ENCODE peak calls at places on chromosomes 2 and 18, in six cellular contexts. One of them, this sample, is unnamed.

GRCh38 chr2:10328667-10329583 is 26.2 kb downstream of the HPCAL1 start:
- DNase-seq in vagina: no peak
- DNase-seq in H54: no peak
- DNase-seq in spleen: no peak
- DNase-seq in heart left ventricle: no peak
- DNase-seq in sigmoid colon: no peak
- DNase-seq in this sample: no peak

GRCh38 chr2:188813315-188813714 is 160.9 kb upstream of the COL3A1 start:
- DNase-seq in spleen: no peak
- DNase-seq in sigmoid colon: no peak
- DNase-seq in H54: no peak
- DNase-seq in heart left ventricle: no peak
- DNase-seq in vagina: no peak
- DNase-seq in this sample: no peak

GRCh38 chr18:21110667-21111350 is 804 bp downstream of the ROCK1 start:
- DNase-seq in vagina: no peak
- DNase-seq in sigmoid colon: peak
- DNase-seq in heart left ventricle: peak
- DNase-seq in H54: no peak
- DNase-seq in spleen: peak
- DNase-seq in this sample: peak

GRCh38 chr2:24454258-24454657 is 36.8 kb upstream of the NCOA1 start:
- DNase-seq in H54: no peak
- DNase-seq in heart left ventricle: no peak
- DNase-seq in sigmoid colon: no peak
- DNase-seq in vagina: no peak
- DNase-seq in spleen: no peak
- DNase-seq in this sample: no peak

GRCh38 chr2:12950957-12951656 is 234.4 kb downstream of the TRIB2 start:
- DNase-seq in H54: no peak
- DNase-seq in vagina: no peak
- DNase-seq in heart left ventricle: no peak
- DNase-seq in spleen: no peak
- DNase-seq in sigmoid colon: no peak
- DNase-seq in this sample: no peak

GRCh38 chr2:215391531-215391930 is 44.3 kb downstream of the FN1 start:
- DNase-seq in sigmoid colon: no peak
- DNase-seq in H54: no peak
- DNase-seq in vagina: no peak
- DNase-seq in spleen: no peak
- DNase-seq in heart left ventricle: no peak
- DNase-seq in this sample: no peak

GRCh38 chr2:12076810-12077209 is 330.4 kb downstream of the LPIN1 start:
- DNase-seq in heart left ventricle: no peak
- DNase-seq in H54: no peak
- DNase-seq in sigmoid colon: no peak
- DNase-seq in vagina: no peak
- DNase-seq in spleen: no peak
- DNase-seq in this sample: no peak

GRCh38 chr2:167509585-167509984 is 621.3 kb downstream of the XIRP2 start:
- DNase-seq in heart left ventricle: no peak
- DNase-seq in spleen: no peak
- DNase-seq in vagina: no peak
- DNase-seq in H54: peak
- DNase-seq in sigmoid colon: no peak
- DNase-seq in this sample: no peak

GRCh38 chr2:25165992-25166618 is 2.3 kb downstream of the POMC start:
- DNase-seq in spleen: peak
- DNase-seq in heart left ventricle: peak
- DNase-seq in sigmoid colon: peak
- DNase-seq in H54: no peak
- DNase-seq in vagina: no peak
- DNase-seq in this sample: peak

GRCh38 chr18:55968550-55968949 is 380.6 kb upstream of the TCF4 start:
- DNase-seq in sigmoid colon: no peak
- DNase-seq in heart left ventricle: no peak
- DNase-seq in spleen: no peak
- DNase-seq in vagina: no peak
- DNase-seq in H54: no peak
- DNase-seq in this sample: no peak

GRCh38 chr2:194854941-194855340 is 802.1 kb upstream of the SLC39A10 start:
- DNase-seq in H54: no peak
- DNase-seq in spleen: peak
- DNase-seq in sigmoid colon: no peak
- DNase-seq in vagina: no peak
- DNase-seq in heart left ventricle: no peak
- DNase-seq in this sample: no peak

GRCh38 chr2:206113148-206113547 is 27.2 kb upstream of the INO80D start:
- DNase-seq in vagina: no peak
- DNase-seq in spleen: no peak
- DNase-seq in heart left ventricle: no peak
- DNase-seq in H54: no peak
- DNase-seq in sigmoid colon: no peak
- DNase-seq in this sample: no peak

GRCh38 chr2:44715671-44716077 is 225.8 kb upstream of the SIX3 start:
- DNase-seq in heart left ventricle: no peak
- DNase-seq in vagina: no peak
- DNase-seq in H54: peak
- DNase-seq in sigmoid colon: no peak
- DNase-seq in spleen: no peak
- DNase-seq in this sample: no peak

GRCh38 chr18:37259711-37260110 is 305.9 kb downstream of the CELF4 start:
- DNase-seq in H54: no peak
- DNase-seq in spleen: no peak
- DNase-seq in sigmoid colon: no peak
- DNase-seq in vagina: no peak
- DNase-seq in heart left ventricle: no peak
- DNase-seq in this sample: no peak

GRCh38 chr18:702957-703659 is 9.3 kb downstream of the ENOSF1 start:
- DNase-seq in H54: peak
- DNase-seq in vagina: peak
- DNase-seq in spleen: no peak
- DNase-seq in heart left ventricle: no peak
- DNase-seq in sigmoid colon: no peak
- DNase-seq in this sample: no peak

GRCh38 chr2:3277050-3277747 is 100.4 kb downstream of the EIPR1 start:
- DNase-seq in heart left ventricle: no peak
- DNase-seq in vagina: no peak
- DNase-seq in H54: no peak
- DNase-seq in sigmoid colon: peak
- DNase-seq in spleen: peak
- DNase-seq in this sample: no peak

GRCh38 chr18:79425573-79425895 is 29.8 kb downstream of the NFATC1 start:
- DNase-seq in H54: no peak
- DNase-seq in heart left ventricle: no peak
- DNase-seq in spleen: no peak
- DNase-seq in vagina: no peak
- DNase-seq in sigmoid colon: no peak
- DNase-seq in this sample: no peak

GRCh38 chr2:10006248-10007147 is 36.9 kb upstream of the KLF11 start:
- DNase-seq in spleen: peak
- DNase-seq in sigmoid colon: peak
- DNase-seq in H54: peak
- DNase-seq in vagina: no peak
- DNase-seq in heart left ventricle: peak
- DNase-seq in this sample: peak

GRCh38 chr2:71936076-71937030 is 211.3 kb downstream of the CYP26B1 start:
- DNase-seq in heart left ventricle: no peak
- DNase-seq in spleen: no peak
- DNase-seq in sigmoid colon: no peak
- DNase-seq in H54: no peak
- DNase-seq in vagina: peak
- DNase-seq in this sample: no peak

GRCh38 chr2:45394842-45395241 is 216.2 kb downstream of the SRBD1 start:
- DNase-seq in H54: no peak
- DNase-seq in vagina: no peak
- DNase-seq in sigmoid colon: no peak
- DNase-seq in heart left ventricle: no peak
- DNase-seq in spleen: no peak
- DNase-seq in this sample: no peak

GRCh38 chr18:56789004-56789888 is 138.1 kb downstream of the WDR7 start:
- DNase-seq in heart left ventricle: peak
- DNase-seq in spleen: no peak
- DNase-seq in sigmoid colon: no peak
- DNase-seq in H54: peak
- DNase-seq in vagina: no peak
- DNase-seq in this sample: peak

GRCh38 chr2:205698556-205699282 is 16.4 kb downstream of the NRP2 start:
- DNase-seq in vagina: no peak
- DNase-seq in heart left ventricle: no peak
- DNase-seq in spleen: no peak
- DNase-seq in H54: no peak
- DNase-seq in sigmoid colon: no peak
- DNase-seq in this sample: no peak

GRCh38 chr2:926896-927295 is 23.8 kb upstream of the SNTG2 start:
- DNase-seq in vagina: no peak
- DNase-seq in sigmoid colon: no peak
- DNase-seq in spleen: no peak
- DNase-seq in heart left ventricle: no peak
- DNase-seq in H54: no peak
- DNase-seq in this sample: no peak

GRCh38 chr18:36711813-36712444 is 116.9 kb downstream of the TPGS2 start:
- DNase-seq in vagina: no peak
- DNase-seq in sigmoid colon: no peak
- DNase-seq in H54: peak
- DNase-seq in spleen: no peak
- DNase-seq in heart left ventricle: peak
- DNase-seq in this sample: peak

GRCh38 chr2:110125292-110125691 is 9.7 kb upstream of the MALL start:
- DNase-seq in sigmoid colon: no peak
- DNase-seq in spleen: no peak
- DNase-seq in H54: no peak
- DNase-seq in vagina: no peak
- DNase-seq in heart left ventricle: no peak
- DNase-seq in this sample: no peak

GRCh38 chr2:199977984-199978415 is 22.6 kb downstream of the MAIP1 start:
- DNase-seq in sigmoid colon: no peak
- DNase-seq in heart left ventricle: no peak
- DNase-seq in vagina: no peak
- DNase-seq in spleen: no peak
- DNase-seq in H54: no peak
- DNase-seq in this sample: no peak

GRCh38 chr2:233387667-233388528 is 33.6 kb downstream of the DGKD start:
- DNase-seq in vagina: peak
- DNase-seq in sigmoid colon: peak
- DNase-seq in H54: no peak
- DNase-seq in heart left ventricle: peak
- DNase-seq in spleen: no peak
- DNase-seq in this sample: no peak

GRCh38 chr2:12192762-12193161 is 446.3 kb downstream of the LPIN1 start:
- DNase-seq in sigmoid colon: no peak
- DNase-seq in heart left ventricle: no peak
- DNase-seq in vagina: no peak
- DNase-seq in spleen: no peak
- DNase-seq in H54: no peak
- DNase-seq in this sample: no peak

GRCh38 chr2:48844418-48845155 is 89.1 kb upstream of the LHCGR start:
- DNase-seq in heart left ventricle: no peak
- DNase-seq in vagina: no peak
- DNase-seq in H54: no peak
- DNase-seq in sigmoid colon: no peak
- DNase-seq in spleen: no peak
- DNase-seq in this sample: no peak

GRCh38 chr2:237704476-237705224 is 77.3 kb downstream of the LRRFIP1 start:
- DNase-seq in H54: no peak
- DNase-seq in sigmoid colon: no peak
- DNase-seq in vagina: peak
- DNase-seq in heart left ventricle: no peak
- DNase-seq in spleen: no peak
- DNase-seq in this sample: no peak

DNA sequence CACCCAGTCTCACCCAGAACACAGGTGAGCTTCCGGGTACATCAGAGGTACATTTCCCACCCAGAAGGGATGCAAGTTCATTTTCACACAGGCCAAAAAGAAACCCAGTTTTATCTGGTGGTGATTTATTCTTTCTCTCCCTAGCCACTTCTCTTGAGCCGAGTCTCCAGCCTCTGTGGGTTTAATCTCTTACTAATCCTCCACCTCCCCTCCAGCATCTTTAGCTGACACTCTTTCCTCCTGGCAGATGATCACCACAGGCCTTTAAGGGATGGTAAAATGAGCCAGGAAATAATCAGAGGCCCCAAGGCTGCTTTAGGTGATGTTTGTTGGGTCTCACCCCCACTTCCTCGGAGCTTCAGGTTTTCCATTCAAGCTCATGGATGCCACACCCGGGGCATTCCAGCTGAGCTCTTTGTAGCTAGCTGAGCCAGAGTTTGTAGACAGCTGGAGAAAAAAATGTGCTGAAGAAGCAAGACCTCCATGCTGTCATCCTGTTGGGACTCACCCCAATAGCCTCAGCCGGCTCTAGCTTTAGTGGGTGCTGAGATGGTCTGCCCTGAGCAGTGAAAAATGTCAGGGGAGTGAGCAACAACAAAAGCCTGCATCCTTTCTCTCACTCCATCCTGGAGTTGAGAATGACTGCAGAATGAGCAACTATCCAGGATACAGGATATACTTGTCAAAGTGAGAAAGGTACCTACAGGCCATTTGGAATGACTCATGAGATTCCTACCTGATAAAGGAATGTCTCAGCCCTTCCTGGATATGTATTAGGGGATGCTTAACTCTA is 145.9 kb upstream of the DLX2 start:
- DNase-seq in heart left ventricle: no peak
- DNase-seq in vagina: no peak
- DNase-seq in H54: peak
- DNase-seq in spleen: no peak
- DNase-seq in sigmoid colon: no peak
- DNase-seq in this sample: no peak
- TF ChIP-seq POLR2A in heart left ventricle: no peak
- TF ChIP-seq POLR2A in vagina: no peak
- TF ChIP-seq POLR2A in H54: no peak
- TF ChIP-seq POLR2A in spleen: no peak
- TF ChIP-seq POLR2A in sigmoid colon: no peak
- TF ChIP-seq POLR2A in this sample: no peak

GRCh38 chr18:69222089-69222488 is 178.6 kb upstream of the DOK6 start:
- DNase-seq in sigmoid colon: no peak
- DNase-seq in heart left ventricle: no peak
- DNase-seq in spleen: no peak
- DNase-seq in vagina: no peak
- DNase-seq in H54: no peak
- DNase-seq in this sample: no peak
- TF ChIP-seq POLR2A in sigmoid colon: no peak
- TF ChIP-seq POLR2A in heart left ventricle: no peak
- TF ChIP-seq POLR2A in spleen: no peak
- TF ChIP-seq POLR2A in vagina: no peak
- TF ChIP-seq POLR2A in H54: no peak
- TF ChIP-seq POLR2A in this sample: no peak

GRCh38 chr2:157413342-157414035 is 30.4 kb downstream of the CYTIP start:
- DNase-seq in sigmoid colon: no peak
- DNase-seq in spleen: no peak
- DNase-seq in vagina: no peak
- DNase-seq in H54: no peak
- DNase-seq in heart left ventricle: no peak
- DNase-seq in this sample: no peak
- TF ChIP-seq POLR2A in sigmoid colon: no peak
- TF ChIP-seq POLR2A in spleen: no peak
- TF ChIP-seq POLR2A in vagina: no peak
- TF ChIP-seq POLR2A in H54: no peak
- TF ChIP-seq POLR2A in heart left ventricle: no peak
- TF ChIP-seq POLR2A in this sample: no peak

GRCh38 chr2:111884592-111884964 is 585 bp upstream of the ANAPC1 start:
- DNase-seq in spleen: no peak
- DNase-seq in vagina: no peak
- DNase-seq in heart left ventricle: no peak
- DNase-seq in H54: no peak
- DNase-seq in sigmoid colon: no peak
- DNase-seq in this sample: no peak

GRCh38 chr2:111883661-111884591 is at the start of gene ANAPC1:
- DNase-seq in spleen: peak
- DNase-seq in heart left ventricle: peak
- DNase-seq in H54: peak
- DNase-seq in vagina: no peak
- DNase-seq in sigmoid colon: peak
- DNase-seq in this sample: peak
- TF ChIP-seq POLR2A in spleen: no peak
- TF ChIP-seq POLR2A in heart left ventricle: peak
- TF ChIP-seq POLR2A in H54: peak
- TF ChIP-seq POLR2A in vagina: peak
- TF ChIP-seq POLR2A in sigmoid colon: no peak
- TF ChIP-seq POLR2A in this sample: peak